ENCODE peak calls at places on chromosomes 4 and X, in four cellular contexts. N, S, X and R are unnamed samples.

GRCh38 chrX:83501003-83501402 is 7.1 kb upstream of the POU3F4 start:
- DNase-seq in N (no peak), S (no peak), X (no peak), R (no peak)

GRCh38 chr4:1495416-1496115 is 89.3 kb upstream of the NKX1-1 start:
- DNase-seq in N (no peak), S (no peak), X (no peak), R (no peak)

GRCh38 chr4:2356123-2357069 is 62.0 kb downstream of the ZFYVE28 start:
- DNase-seq in N (no peak), S (no peak), X (no peak), R (no peak)

GRCh38 chr4:164572877-164573279 is 181.1 kb upstream of the SMIM31 start:
- DNase-seq in N (no peak), S (no peak), X (no peak), R (peak; percentile 38)

GRCh38 chrX:33336783-33337182 is 125.4 kb upstream of the DMD start:
- DNase-seq in N (no peak), S (no peak), X (no peak), R (no peak)

GRCh38 chrX:16433021-16433420 is 216.9 kb upstream of the S100G start:
- DNase-seq in N (no peak), S (no peak), X (no peak), R (no peak)

GRCh38 chr4:153393397-153393796 is 48.9 kb downstream of the MND1 start:
- DNase-seq in N (no peak), S (no peak), X (no peak), R (no peak)

GRCh38 chr4:185909959-185910358 is 98.0 kb upstream of the SORBS2 start:
- DNase-seq in N (no peak), S (no peak), X (no peak), R (no peak)

GRCh38 chr4:73705056-73705432 is 35.3 kb upstream of the CXCL8 start:
- DNase-seq in N (no peak), S (no peak), X (no peak), R (no peak)

GRCh38 chr4:123699823-123700822 is 303.5 kb downstream of the SPRY1 start:
- DNase-seq in N (no peak), S (no peak), X (no peak), R (no peak)

GRCh38 chr4:100299019-100299418 is 108.8 kb upstream of the DDIT4L start:
- DNase-seq in N (no peak), S (no peak), X (no peak), R (peak; percentile 8)

GRCh38 chrX:112759512-112759911 is 79.8 kb upstream of the LHFPL1 start:
- DNase-seq in N (no peak), S (no peak), X (no peak), R (no peak)

GRCh38 chr4:153969542-153969941 is 180.7 kb upstream of the SFRP2 start:
- DNase-seq in N (no peak), S (no peak), X (no peak), R (no peak)

GRCh38 chrX:118727686-118728339 is 407 bp downstream of the IL13RA1 start:
- DNase-seq in N (no peak), S (no peak), X (no peak), R (no peak)

GRCh38 chr4:118351851-118352827 is 664 bp downstream of the PRSS12 start:
- DNase-seq in N (no peak), S (no peak), X (no peak), R (peak; percentile 48)

GRCh38 chr4:103719320-103720204 is at the start of gene TACR3:
- DNase-seq in N (no peak), S (no peak), X (no peak), R (no peak)

GRCh38 chr4:155946486-155946885 is 7.2 kb downstream of the CTSO start:
- DNase-seq in N (no peak), S (no peak), X (no peak), R (no peak)

GRCh38 chr4:146059865-146060264 is 115.7 kb upstream of the LSM6 start:
- DNase-seq in N (peak; percentile 84), S (no peak), X (no peak), R (no peak)

GRCh38 chrX:21940356-21940829 is at the start of gene SMS:
- DNase-seq in N (no peak), S (peak; percentile 34), X (peak; percentile 85), R (no peak)

GRCh38 chrX:30488092-30488491 is 89.5 kb downstream of the TASL start:
- DNase-seq in N (no peak), S (no peak), X (no peak), R (peak; percentile 4)

GRCh38 chrX:25001808-25002657 is 13.7 kb downstream of the ARX start:
- DNase-seq in N (no peak), S (no peak), X (no peak), R (no peak)

GRCh38 chrX:25004040-25004439 is 11.7 kb downstream of the ARX start:
- DNase-seq in N (no peak), S (no peak), X (no peak), R (no peak)

GRCh38 chrX:25004485-25005032 is 11.2 kb downstream of the ARX start:
- DNase-seq in N (no peak), S (no peak), X (no peak), R (no peak)

GRCh38 chrX:25002658-25003015 is 13.1 kb downstream of the ARX start:
- DNase-seq in N (no peak), S (no peak), X (no peak), R (no peak)

GRCh38 chrX:25003066-25003849 is 12.5 kb downstream of the ARX start:
- DNase-seq in N (no peak), S (no peak), X (no peak), R (no peak)
- TF ChIP-seq ATF3 in N (no peak), S (no peak), X (no peak), R (no peak)

GRCh38 chrX:19326567-19326966 is 17.2 kb upstream of the PDHA1 start:
- DNase-seq in N (no peak), S (no peak), X (no peak), R (no peak)
- TF ChIP-seq EGR1 in N (no peak), S (no peak), X (no peak), R (no peak)

GRCh38 chr4:94409375-94409679 is 42.4 kb upstream of the PDLIM5 start:
- DNase-seq in N (no peak), S (no peak), X (no peak), R (no peak)

GRCh38 chr4:94406668-94407437 is 44.9 kb upstream of the PDLIM5 start:
- DNase-seq in N (peak; percentile 25), S (peak; percentile 19), X (peak; percentile 54), R (peak; percentile 73)

GRCh38 chr4:94407846-94408245 is 43.9 kb upstream of the PDLIM5 start:
- DNase-seq in N (no peak), S (no peak), X (no peak), R (no peak)

GRCh38 chr4:94409947-94410346 is 41.8 kb upstream of the PDLIM5 start:
- DNase-seq in N (no peak), S (no peak), X (no peak), R (no peak)

GRCh38 chr4:94408549-94409374 is 43.0 kb upstream of the PDLIM5 start:
- DNase-seq in N (no peak), S (no peak), X (no peak), R (no peak)
- TF ChIP-seq ATF3 in N (no peak), S (no peak), X (no peak), R (no peak)

DNA sequence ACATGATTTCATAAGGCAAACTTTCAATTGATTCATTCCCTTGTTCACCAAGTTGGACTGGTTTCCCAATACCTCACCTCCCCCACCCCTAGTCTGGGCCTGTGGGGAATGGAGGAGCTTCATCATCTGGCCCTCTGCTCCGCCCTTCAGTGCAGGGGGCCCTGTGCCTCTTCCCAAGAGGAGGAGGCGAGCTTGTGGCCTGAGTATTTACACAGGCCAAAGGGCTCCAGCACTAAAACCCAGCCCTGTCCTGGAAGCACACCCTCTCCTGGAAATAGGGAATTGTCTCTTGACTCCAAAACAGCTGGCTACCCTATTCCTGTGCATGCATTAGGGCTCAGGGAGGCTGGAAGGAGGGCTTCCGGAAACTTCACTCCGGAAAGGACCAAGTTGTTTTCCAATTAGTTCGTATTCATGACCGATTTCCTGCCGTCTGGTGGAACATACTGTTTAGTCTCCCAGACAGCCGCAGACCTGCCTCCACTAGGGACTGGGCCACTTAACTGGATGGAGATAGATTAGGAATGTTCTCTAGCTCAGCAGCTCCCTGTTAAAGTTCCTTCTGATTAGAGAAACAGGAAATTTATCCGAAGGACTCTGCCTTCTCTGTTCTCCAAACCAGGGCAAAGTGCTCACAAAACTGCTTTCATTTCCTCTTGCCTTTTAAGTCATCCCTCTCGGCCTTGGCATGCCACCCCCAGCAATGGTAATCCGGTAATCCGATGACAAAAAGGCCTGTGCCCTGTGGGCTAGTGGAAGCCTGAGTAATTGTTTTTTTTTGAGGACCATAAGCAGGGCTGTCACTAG is 5.8 kb downstream of the SRPX2 start:
- DNase-seq in N (no peak), S (no peak), X (no peak), R (no peak)
- TF ChIP-seq EGR1 in N (no peak), S (no peak), X (no peak), R (no peak)

GRCh38 chr4:105329081-105329480 is 144.8 kb downstream of the PPA2 start:
- DNase-seq in N (no peak), S (no peak), X (no peak), R (no peak)

DNA sequence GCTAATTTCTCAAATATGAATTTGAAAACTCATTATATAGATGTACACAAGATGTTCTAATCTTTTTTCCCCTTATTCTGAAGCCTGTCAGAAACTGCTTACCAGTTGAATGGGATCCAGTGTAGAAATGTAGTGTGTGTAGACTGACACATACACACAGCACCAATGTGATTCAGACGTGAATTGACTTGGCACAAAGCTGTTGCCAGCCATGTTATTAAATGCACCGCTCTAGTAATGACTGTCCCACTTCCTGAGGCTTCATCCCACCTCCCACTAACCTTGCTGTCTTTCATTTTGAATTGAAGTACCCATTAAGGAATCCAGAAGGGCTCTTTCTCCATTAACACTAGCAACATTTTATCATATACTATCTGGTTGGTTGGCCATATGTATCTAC is 146.6 kb downstream of the PPA2 start:
- DNase-seq in N (no peak), S (no peak), X (no peak), R (no peak)
- TF ChIP-seq ATF3 in N (no peak), S (no peak), X (no peak), R (no peak)

GRCh38 chr4:16437836-16438235 is 211.6 kb upstream of the TAPT1 start:
- DNase-seq in N (no peak), S (no peak), X (no peak), R (no peak)
- TF ChIP-seq EGR1 in N (no peak), S (no peak), X (no peak), R (no peak)